ENCODE peak calls at places on chromosome 11, in ten cellular contexts. One of them, this sample, is unnamed.

GRCh38 chr11:59207988-59208432 is 4.7 kb downstream of the MPEG1 start:
- DNase-seq in mammary epithelial cell: peak
- DNase-seq in spleen: no peak
- DNase-seq in tibial nerve: peak
- DNase-seq in AG04450: peak
- DNase-seq in pancreas: peak
- DNase-seq in CD8-positive, alpha-beta T cell: peak
- DNase-seq in CD4-positive, CD25-positive, alpha-beta regulatory T cell: no peak
- DNase-seq in H9: no peak
- DNase-seq in stomach: peak
- DNase-seq in this sample: no peak

GRCh38 chr11:122923302-122923701 is 40.7 kb downstream of the JHY start:
- DNase-seq in CD4-positive, CD25-positive, alpha-beta regulatory T cell: no peak
- DNase-seq in stomach: no peak
- DNase-seq in spleen: no peak
- DNase-seq in AG04450: no peak
- DNase-seq in H9: no peak
- DNase-seq in mammary epithelial cell: no peak
- DNase-seq in pancreas: no peak
- DNase-seq in tibial nerve: no peak
- DNase-seq in CD8-positive, alpha-beta T cell: no peak
- DNase-seq in this sample: no peak

GRCh38 chr11:36931167-36931566 is 333.1 kb upstream of the RAG2 start:
- DNase-seq in mammary epithelial cell: no peak
- DNase-seq in CD8-positive, alpha-beta T cell: no peak
- DNase-seq in tibial nerve: no peak
- DNase-seq in stomach: no peak
- DNase-seq in CD4-positive, CD25-positive, alpha-beta regulatory T cell: no peak
- DNase-seq in pancreas: no peak
- DNase-seq in H9: no peak
- DNase-seq in spleen: no peak
- DNase-seq in AG04450: no peak
- DNase-seq in this sample: no peak

GRCh38 chr11:8959546-8960166 is 4.6 kb downstream of the TMEM9B start:
- DNase-seq in spleen: no peak
- DNase-seq in mammary epithelial cell: peak
- DNase-seq in H9: peak
- DNase-seq in CD4-positive, CD25-positive, alpha-beta regulatory T cell: no peak
- DNase-seq in CD8-positive, alpha-beta T cell: no peak
- DNase-seq in tibial nerve: peak
- DNase-seq in stomach: no peak
- DNase-seq in pancreas: peak
- DNase-seq in AG04450: peak
- DNase-seq in this sample: no peak

GRCh38 chr11:69049490-69049867 is 747 bp downstream of the TPCN2 start:
- DNase-seq in tibial nerve: no peak
- DNase-seq in AG04450: no peak
- DNase-seq in mammary epithelial cell: no peak
- DNase-seq in H9: no peak
- DNase-seq in spleen: no peak
- DNase-seq in pancreas: no peak
- DNase-seq in stomach: no peak
- DNase-seq in CD8-positive, alpha-beta T cell: no peak
- DNase-seq in CD4-positive, CD25-positive, alpha-beta regulatory T cell: no peak
- DNase-seq in this sample: no peak

GRCh38 chr11:95991545-95991944 is 67.6 kb upstream of the MTMR2 start:
- DNase-seq in mammary epithelial cell: no peak
- DNase-seq in pancreas: no peak
- DNase-seq in stomach: no peak
- DNase-seq in tibial nerve: no peak
- DNase-seq in spleen: no peak
- DNase-seq in H9: no peak
- DNase-seq in AG04450: peak
- DNase-seq in CD8-positive, alpha-beta T cell: no peak
- DNase-seq in CD4-positive, CD25-positive, alpha-beta regulatory T cell: no peak
- DNase-seq in this sample: no peak

GRCh38 chr11:94678236-94678635 is 89.9 kb upstream of the AMOTL1 start:
- DNase-seq in pancreas: no peak
- DNase-seq in spleen: no peak
- DNase-seq in stomach: no peak
- DNase-seq in CD8-positive, alpha-beta T cell: no peak
- DNase-seq in mammary epithelial cell: peak
- DNase-seq in CD4-positive, CD25-positive, alpha-beta regulatory T cell: no peak
- DNase-seq in AG04450: no peak
- DNase-seq in H9: no peak
- DNase-seq in tibial nerve: no peak
- DNase-seq in this sample: no peak

GRCh38 chr11:69104856-69105395 is 50.8 kb upstream of the SMIM38 start:
- DNase-seq in spleen: no peak
- DNase-seq in AG04450: no peak
- DNase-seq in mammary epithelial cell: no peak
- DNase-seq in CD4-positive, CD25-positive, alpha-beta regulatory T cell: no peak
- DNase-seq in CD8-positive, alpha-beta T cell: no peak
- DNase-seq in stomach: no peak
- DNase-seq in tibial nerve: no peak
- DNase-seq in H9: no peak
- DNase-seq in pancreas: no peak
- DNase-seq in this sample: no peak

DNA sequence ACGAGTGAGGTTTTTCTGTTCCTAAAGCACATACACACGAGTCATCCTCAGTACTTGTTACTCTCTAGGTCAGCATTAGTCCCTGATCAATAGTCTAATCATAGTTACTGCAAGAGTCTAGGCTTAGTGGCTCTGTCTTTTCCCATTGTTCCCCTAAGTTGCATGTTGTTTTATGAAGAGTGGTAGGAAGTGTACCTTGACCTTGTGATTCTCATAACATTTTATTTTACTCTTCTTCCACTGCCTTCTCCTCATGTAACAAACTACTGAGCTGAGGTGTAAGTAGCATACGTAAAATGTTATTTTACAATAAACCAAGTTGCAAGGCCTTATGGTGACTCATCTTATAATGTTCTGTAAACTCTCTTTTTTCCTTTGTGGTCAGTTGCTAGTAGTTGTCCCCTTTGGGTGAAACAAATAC is 15.0 kb downstream of the METTL15 start:
- DNase-seq in H9: no peak
- DNase-seq in CD4-positive, CD25-positive, alpha-beta regulatory T cell: no peak
- DNase-seq in spleen: no peak
- DNase-seq in pancreas: no peak
- DNase-seq in AG04450: no peak
- DNase-seq in mammary epithelial cell: peak
- DNase-seq in CD8-positive, alpha-beta T cell: no peak
- DNase-seq in stomach: no peak
- DNase-seq in tibial nerve: no peak
- DNase-seq in this sample: no peak
- H3K27ac ChIP-seq in H9: no peak
- H3K27ac ChIP-seq in CD4-positive, CD25-positive, alpha-beta regulatory T cell: no peak
- H3K27ac ChIP-seq in spleen: no peak
- H3K27ac ChIP-seq in pancreas: no peak
- H3K27ac ChIP-seq in AG04450: peak
- H3K27ac ChIP-seq in mammary epithelial cell: no peak
- H3K27ac ChIP-seq in CD8-positive, alpha-beta T cell: no peak
- H3K27ac ChIP-seq in stomach: no peak
- H3K27ac ChIP-seq in tibial nerve: no peak
- H3K27ac ChIP-seq in this sample: no peak

GRCh38 chr11:64774144-64774543 is 4.2 kb downstream of the SF1 start:
- DNase-seq in mammary epithelial cell: no peak
- DNase-seq in AG04450: no peak
- DNase-seq in CD8-positive, alpha-beta T cell: no peak
- DNase-seq in pancreas: no peak
- DNase-seq in CD4-positive, CD25-positive, alpha-beta regulatory T cell: no peak
- DNase-seq in tibial nerve: no peak
- DNase-seq in spleen: no peak
- DNase-seq in stomach: no peak
- DNase-seq in H9: no peak
- DNase-seq in this sample: no peak
- H3K27ac ChIP-seq in mammary epithelial cell: no peak
- H3K27ac ChIP-seq in AG04450: no peak
- H3K27ac ChIP-seq in CD8-positive, alpha-beta T cell: no peak
- H3K27ac ChIP-seq in pancreas: no peak
- H3K27ac ChIP-seq in CD4-positive, CD25-positive, alpha-beta regulatory T cell: peak
- H3K27ac ChIP-seq in tibial nerve: no peak
- H3K27ac ChIP-seq in spleen: peak
- H3K27ac ChIP-seq in stomach: no peak
- H3K27ac ChIP-seq in H9: no peak
- H3K27ac ChIP-seq in this sample: no peak

GRCh38 chr11:11567862-11568650 is 53.7 kb downstream of the GALNT18 start:
- DNase-seq in CD8-positive, alpha-beta T cell: no peak
- DNase-seq in AG04450: no peak
- DNase-seq in stomach: no peak
- DNase-seq in spleen: no peak
- DNase-seq in mammary epithelial cell: peak
- DNase-seq in tibial nerve: no peak
- DNase-seq in pancreas: no peak
- DNase-seq in H9: no peak
- DNase-seq in CD4-positive, CD25-positive, alpha-beta regulatory T cell: no peak
- DNase-seq in this sample: no peak
- H3K27ac ChIP-seq in CD8-positive, alpha-beta T cell: no peak
- H3K27ac ChIP-seq in AG04450: no peak
- H3K27ac ChIP-seq in stomach: no peak
- H3K27ac ChIP-seq in spleen: no peak
- H3K27ac ChIP-seq in mammary epithelial cell: peak
- H3K27ac ChIP-seq in tibial nerve: no peak
- H3K27ac ChIP-seq in pancreas: no peak
- H3K27ac ChIP-seq in H9: no peak
- H3K27ac ChIP-seq in CD4-positive, CD25-positive, alpha-beta regulatory T cell: no peak
- H3K27ac ChIP-seq in this sample: no peak

GRCh38 chr11:6030658-6031057 is at the start of gene OR56A1:
- DNase-seq in H9: no peak
- DNase-seq in AG04450: no peak
- DNase-seq in CD8-positive, alpha-beta T cell: no peak
- DNase-seq in tibial nerve: no peak
- DNase-seq in CD4-positive, CD25-positive, alpha-beta regulatory T cell: no peak
- DNase-seq in spleen: no peak
- DNase-seq in stomach: no peak
- DNase-seq in pancreas: no peak
- DNase-seq in mammary epithelial cell: no peak
- DNase-seq in this sample: no peak
- H3K27ac ChIP-seq in H9: no peak
- H3K27ac ChIP-seq in AG04450: no peak
- H3K27ac ChIP-seq in CD8-positive, alpha-beta T cell: no peak
- H3K27ac ChIP-seq in tibial nerve: no peak
- H3K27ac ChIP-seq in CD4-positive, CD25-positive, alpha-beta regulatory T cell: no peak
- H3K27ac ChIP-seq in spleen: no peak
- H3K27ac ChIP-seq in stomach: no peak
- H3K27ac ChIP-seq in pancreas: no peak
- H3K27ac ChIP-seq in mammary epithelial cell: no peak
- H3K27ac ChIP-seq in this sample: no peak

DNA sequence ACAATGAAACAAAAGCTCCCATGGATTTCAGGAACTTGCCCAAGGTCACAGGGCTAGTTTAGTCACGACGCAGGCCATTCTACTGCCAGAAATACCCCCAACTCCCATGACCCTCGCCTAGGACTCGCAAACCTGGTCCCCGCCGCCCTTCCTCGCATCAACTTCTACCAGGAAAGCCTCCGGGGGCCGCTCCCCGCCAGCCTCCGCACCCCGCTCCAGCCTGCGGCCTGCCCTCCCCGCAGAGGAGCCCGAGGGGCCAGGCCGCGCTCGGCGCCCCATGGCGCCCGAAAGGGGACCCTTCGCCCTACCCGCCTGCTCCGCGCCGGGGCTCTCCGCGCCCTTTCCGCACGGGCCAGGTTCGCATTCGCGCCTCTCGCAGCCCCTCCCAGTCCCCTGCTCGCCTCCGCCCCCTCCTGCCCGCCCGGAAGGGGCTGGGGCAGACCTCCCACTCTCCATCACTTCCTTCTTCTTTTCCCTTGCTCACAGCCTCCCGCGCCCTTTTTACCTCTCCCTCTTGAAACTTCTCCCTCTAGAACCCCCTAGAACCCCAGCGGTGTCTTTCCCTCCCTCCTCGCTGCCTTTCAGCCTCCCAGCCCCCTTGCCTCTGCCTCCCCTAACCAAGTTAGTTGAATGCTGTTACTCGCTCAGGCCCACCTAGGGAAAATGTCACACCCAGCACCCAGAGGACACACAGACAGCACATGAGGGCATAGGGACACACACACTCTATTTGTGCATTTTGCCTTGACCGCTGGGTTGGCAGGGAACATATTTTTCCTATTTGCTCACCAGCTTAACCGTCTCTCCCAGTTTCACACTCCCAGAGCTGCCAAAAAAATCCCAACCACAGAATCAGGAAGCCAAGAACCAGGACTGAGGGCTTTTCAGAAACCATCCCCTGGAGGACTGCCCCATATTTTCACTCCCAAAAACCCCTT is at the start of gene SLC43A3:
- DNase-seq in stomach: peak
- DNase-seq in AG04450: no peak
- DNase-seq in pancreas: peak
- DNase-seq in H9: peak
- DNase-seq in tibial nerve: peak
- DNase-seq in spleen: peak
- DNase-seq in CD4-positive, CD25-positive, alpha-beta regulatory T cell: peak
- DNase-seq in mammary epithelial cell: peak
- DNase-seq in CD8-positive, alpha-beta T cell: peak
- DNase-seq in this sample: peak
- H3K27ac ChIP-seq in stomach: peak
- H3K27ac ChIP-seq in AG04450: peak
- H3K27ac ChIP-seq in pancreas: peak
- H3K27ac ChIP-seq in H9: no peak
- H3K27ac ChIP-seq in tibial nerve: peak
- H3K27ac ChIP-seq in spleen: peak
- H3K27ac ChIP-seq in CD4-positive, CD25-positive, alpha-beta regulatory T cell: peak
- H3K27ac ChIP-seq in mammary epithelial cell: peak
- H3K27ac ChIP-seq in CD8-positive, alpha-beta T cell: no peak
- H3K27ac ChIP-seq in this sample: peak

GRCh38 chr11:113193077-113193476 is 121.3 kb upstream of the TTC12 start:
- DNase-seq in H9: no peak
- DNase-seq in stomach: no peak
- DNase-seq in tibial nerve: peak
- DNase-seq in CD4-positive, CD25-positive, alpha-beta regulatory T cell: no peak
- DNase-seq in pancreas: no peak
- DNase-seq in mammary epithelial cell: no peak
- DNase-seq in CD8-positive, alpha-beta T cell: no peak
- DNase-seq in AG04450: no peak
- DNase-seq in spleen: no peak
- DNase-seq in this sample: no peak

GRCh38 chr11:113195728-113196127 is 118.7 kb upstream of the TTC12 start:
- DNase-seq in AG04450: no peak
- DNase-seq in CD4-positive, CD25-positive, alpha-beta regulatory T cell: no peak
- DNase-seq in pancreas: no peak
- DNase-seq in stomach: no peak
- DNase-seq in spleen: no peak
- DNase-seq in H9: no peak
- DNase-seq in tibial nerve: no peak
- DNase-seq in mammary epithelial cell: no peak
- DNase-seq in CD8-positive, alpha-beta T cell: no peak
- DNase-seq in this sample: no peak

GRCh38 chr11:113189909-113190667 is 124.3 kb upstream of the TTC12 start:
- DNase-seq in stomach: no peak
- DNase-seq in spleen: no peak
- DNase-seq in AG04450: no peak
- DNase-seq in H9: no peak
- DNase-seq in CD4-positive, CD25-positive, alpha-beta regulatory T cell: no peak
- DNase-seq in mammary epithelial cell: peak
- DNase-seq in tibial nerve: no peak
- DNase-seq in pancreas: no peak
- DNase-seq in CD8-positive, alpha-beta T cell: no peak
- DNase-seq in this sample: no peak

GRCh38 chr11:113193894-113194293 is 120.5 kb upstream of the TTC12 start:
- DNase-seq in pancreas: peak
- DNase-seq in H9: no peak
- DNase-seq in stomach: peak
- DNase-seq in spleen: no peak
- DNase-seq in CD8-positive, alpha-beta T cell: no peak
- DNase-seq in AG04450: no peak
- DNase-seq in CD4-positive, CD25-positive, alpha-beta regulatory T cell: no peak
- DNase-seq in mammary epithelial cell: no peak
- DNase-seq in tibial nerve: peak
- DNase-seq in this sample: no peak

GRCh38 chr11:113192121-113192925 is 122.1 kb upstream of the TTC12 start:
- DNase-seq in stomach: no peak
- DNase-seq in AG04450: no peak
- DNase-seq in pancreas: no peak
- DNase-seq in CD8-positive, alpha-beta T cell: no peak
- DNase-seq in CD4-positive, CD25-positive, alpha-beta regulatory T cell: no peak
- DNase-seq in spleen: no peak
- DNase-seq in mammary epithelial cell: peak
- DNase-seq in tibial nerve: no peak
- DNase-seq in H9: no peak
- DNase-seq in this sample: no peak
- H3K27ac ChIP-seq in stomach: no peak
- H3K27ac ChIP-seq in AG04450: no peak
- H3K27ac ChIP-seq in pancreas: no peak
- H3K27ac ChIP-seq in CD8-positive, alpha-beta T cell: no peak
- H3K27ac ChIP-seq in CD4-positive, CD25-positive, alpha-beta regulatory T cell: no peak
- H3K27ac ChIP-seq in spleen: no peak
- H3K27ac ChIP-seq in mammary epithelial cell: no peak
- H3K27ac ChIP-seq in tibial nerve: peak
- H3K27ac ChIP-seq in H9: no peak
- H3K27ac ChIP-seq in this sample: no peak